ENCODE peak calls at places on chromosomes 7 and 10, in five cellular contexts. Q is HepG2, X is H9, O is GM23338, P is Karpas-422. D is an unnamed sample.

GRCh38 chr7:130369110-130369711 is 11.1 kb upstream of the CPA1 start:
- DNase-seq in Q (peak; percentile 69), X (no peak), O (no peak), P (no peak), D (peak; percentile 75)

GRCh38 chr7:5780801-5781496 is 514 bp downstream of the RNF216 start:
- DNase-seq in Q (no peak), X (peak; percentile 37), O (peak; percentile 37), P (peak; percentile 63), D (peak; percentile 29)

GRCh38 chr7:191105-192034 is 1.0 kb upstream of the FAM20C start:
- DNase-seq in Q (no peak), X (no peak), O (no peak), P (no peak), D (peak; percentile 41)

GRCh38 chr10:49254556-49255318 is 44.2 kb upstream of the C10orf71 start:
- DNase-seq in Q (no peak), X (no peak), O (no peak), P (no peak), D (no peak)

GRCh38 chr7:90629306-90629918 is 33.3 kb downstream of the CDK14 start:
- DNase-seq in Q (peak; percentile 46), X (no peak), O (peak; percentile 84), P (peak; percentile 81), D (peak; percentile 85)

GRCh38 chr7:91424372-91424771 is 160.1 kb downstream of the FZD1 start:
- DNase-seq in Q (peak; percentile 2), X (peak; percentile 58), O (peak; percentile 72), P (peak; percentile 70), D (peak; percentile 51)

GRCh38 chr10:43024942-43025700 is 51.7 kb upstream of the RET start:
- DNase-seq in Q (no peak), X (no peak), O (no peak), P (no peak), D (no peak)

GRCh38 chr7:137933270-137934017 is 68.4 kb downstream of the CREB3L2 start:
- DNase-seq in Q (no peak), X (no peak), O (no peak), P (no peak), D (peak; percentile 72)

GRCh38 chr10:32377458-32378370 is 30.8 kb upstream of the EPC1 start:
- DNase-seq in Q (peak; percentile 37), X (no peak), O (no peak), P (peak; percentile 92), D (peak; percentile 49)

GRCh38 chr10:105195831-105196230 is 554.7 kb downstream of the SORCS3 start:
- DNase-seq in Q (peak; percentile 8), X (no peak), O (no peak), P (no peak), D (no peak)

GRCh38 chr10:50347394-50347802 is 96.1 kb upstream of the ASAH2 start:
- DNase-seq in Q (no peak), X (no peak), O (no peak), P (no peak), D (no peak)

GRCh38 chr10:77428776-77429395 is 208.7 kb downstream of the KCNMA1 start:
- DNase-seq in Q (peak; percentile 8), X (peak; percentile 69), O (peak; percentile 79), P (peak; percentile 67), D (peak; percentile 72)

GRCh38 chr10:123912466-123913201 is 21.0 kb upstream of the CPXM2 start:
- DNase-seq in Q (no peak), X (no peak), O (no peak), P (no peak), D (no peak)

GRCh38 chr7:92404170-92404614 is 43.1 kb upstream of the GATAD1 start:
- DNase-seq in Q (no peak), X (no peak), O (peak; percentile 59), P (no peak), D (peak; percentile 61)

GRCh38 chr7:51224811-51225581 is 91.6 kb downstream of the COBL start:
- DNase-seq in Q (peak; percentile 31), X (peak; percentile 67), O (peak; percentile 76), P (no peak), D (peak; percentile 50)

GRCh38 chr10:78450807-78451485 is 417.3 kb downstream of the RPS24 start:
- DNase-seq in Q (no peak), X (peak; percentile 38), O (no peak), P (no peak), D (peak; percentile 47)

GRCh38 chr7:42162560-42163325 is 74.3 kb downstream of the GLI3 start:
- DNase-seq in Q (no peak), X (no peak), O (no peak), P (no peak), D (no peak)

GRCh38 chr10:122354391-122354790 is 20.1 kb upstream of the PLEKHA1 start:
- DNase-seq in Q (no peak), X (no peak), O (no peak), P (no peak), D (no peak)

GRCh38 chr10:25493122-25493893 is 318.5 kb downstream of the GPR158 start:
- DNase-seq in Q (no peak), X (peak; percentile 90), O (peak; percentile 91), P (no peak), D (peak; percentile 98)

GRCh38 chr7:92782236-92782635 is 54.1 kb downstream of the CDK6 start:
- DNase-seq in Q (no peak), X (no peak), O (no peak), P (no peak), D (no peak)

GRCh38 chr7:48637382-48637781 is 287.0 kb upstream of the CDC14C start:
- DNase-seq in Q (no peak), X (no peak), O (no peak), P (no peak), D (peak; percentile 18)

GRCh38 chr7:106071356-106071998 is 40.6 kb downstream of the SYPL1 start:
- DNase-seq in Q (no peak), X (no peak), O (no peak), P (peak; percentile 95), D (peak; percentile 96)

GRCh38 chr7:77315102-77315501 is 101.0 kb downstream of the GSAP start:
- DNase-seq in Q (no peak), X (no peak), O (no peak), P (no peak), D (no peak)

GRCh38 chr7:147173883-147174282 is 1057.3 kb downstream of the CNTNAP2 start:
- DNase-seq in Q (no peak), X (no peak), O (no peak), P (no peak), D (no peak)

GRCh38 chr7:25517906-25518305 is 289.6 kb upstream of the NPVF start:
- DNase-seq in Q (no peak), X (peak; percentile 40), O (no peak), P (no peak), D (peak; percentile 11)

GRCh38 chr10:86526606-86527005 is 5.0 kb upstream of the WAPL start:
- DNase-seq in Q (no peak), X (no peak), O (no peak), P (no peak), D (no peak)

GRCh38 chr7:76310102-76310957 is 7.9 kb downstream of the HSPB1 start:
- DNase-seq in Q (no peak), X (no peak), O (no peak), P (no peak), D (no peak)

GRCh38 chr10:51063659-51064535 is 10.4 kb upstream of the PRKG1 start:
- DNase-seq in Q (peak; percentile 7), X (no peak), O (peak; percentile 70), P (peak; percentile 79), D (peak; percentile 28)

DNA sequence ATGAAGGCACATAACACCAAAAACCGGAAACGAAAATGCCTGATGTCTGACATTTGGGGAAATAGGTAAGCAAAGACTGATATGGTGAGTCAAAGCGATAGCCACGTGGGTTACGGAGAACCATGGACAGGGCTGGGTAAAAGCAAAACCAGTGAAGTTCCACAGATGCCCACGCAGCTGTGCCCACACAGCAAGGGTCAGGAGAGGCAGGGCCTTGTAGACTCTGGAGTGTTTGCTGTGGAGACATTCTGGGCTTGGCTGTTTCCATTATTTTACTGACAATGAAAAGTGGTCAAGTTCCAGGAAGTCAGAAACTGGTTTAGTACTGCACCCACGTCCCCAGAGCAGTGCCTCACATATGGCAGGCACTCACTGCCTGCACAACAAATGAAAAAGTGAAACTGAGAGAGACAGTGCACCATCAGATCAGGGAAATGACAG is 148.7 kb downstream of the ZMYND11 start:
- DNase-seq in Q (no peak), X (no peak), O (no peak), P (no peak), D (no peak)
- H3K4me2 ChIP-seq in Q (no peak overlapping the region), X (no peak overlapping the region), O (no peak overlapping the region), P (no peak overlapping the region), D (no peak overlapping the region)

GRCh38 chr10:73248259-73248724 is 1.2 kb upstream of the DNAJC9 start:
- DNase-seq in Q (no peak), X (no peak), O (no peak), P (peak; percentile 70), D (no peak)
- H3K4me2 ChIP-seq in Q (peak overlapping the region; percentile 79), X (no peak overlapping the region), O (peak overlapping the region; percentile 76), P (peak overlapping the region; percentile 90), D (no peak overlapping the region)

DNA sequence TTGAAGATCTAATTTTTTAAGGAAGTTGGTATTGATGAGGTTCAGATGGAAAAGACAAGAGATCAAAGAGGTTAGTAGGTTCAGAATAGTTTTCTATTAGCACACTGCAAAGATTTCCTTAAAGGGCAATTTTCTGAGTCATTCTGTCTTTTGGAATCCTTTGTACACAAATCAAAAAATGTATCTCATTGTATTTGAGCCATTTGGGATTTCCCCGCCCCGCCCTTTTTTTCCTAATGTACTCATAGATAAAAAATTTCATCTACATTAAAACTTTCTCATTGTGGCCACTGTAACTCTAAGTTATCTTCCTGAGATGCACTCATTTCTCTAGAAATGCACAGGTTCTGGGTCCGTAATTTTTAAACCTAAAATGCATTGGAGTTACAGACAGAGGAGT is 12.1 kb downstream of the GIMAP6 start:
- DNase-seq in Q (no peak), X (no peak), O (no peak), P (no peak), D (no peak)
- H3K4me2 ChIP-seq in Q (no peak overlapping the region), X (no peak overlapping the region), O (no peak overlapping the region), P (no peak overlapping the region), D (no peak overlapping the region)

GRCh38 chr7:128215281-128215680 is 25.8 kb upstream of the LEP start:
- DNase-seq in Q (no peak), X (no peak), O (no peak), P (no peak), D (no peak)
- H3K4me2 ChIP-seq in Q (no peak overlapping the region), X (no peak overlapping the region), O (no peak overlapping the region), P (no peak overlapping the region), D (no peak overlapping the region)

D was measured in mesendoderm.